ENCODE peak calls at places on chromosomes 16 and 17, in four cellular contexts. One of them, this sample, is unnamed.

GRCh38 chr16:11546522-11547485 is 39.9 kb downstream of the LITAF start:
- DNase-seq in DND-41: no peak
- DNase-seq in lower leg skin: no peak
- DNase-seq in fibroblast of lung: peak
- DNase-seq in this sample: no peak

GRCh38 chr17:40664582-40665333 is at the start of gene KRT222:
- DNase-seq in lower leg skin: no peak
- DNase-seq in fibroblast of lung: no peak
- DNase-seq in DND-41: no peak
- DNase-seq in this sample: no peak

GRCh38 chr17:80859004-80859941 is 132.4 kb upstream of the CHMP6 start:
- DNase-seq in lower leg skin: no peak
- DNase-seq in DND-41: no peak
- DNase-seq in fibroblast of lung: peak
- DNase-seq in this sample: no peak

GRCh38 chr16:22423716-22424115 is 49.3 kb upstream of the CDR2 start:
- DNase-seq in DND-41: no peak
- DNase-seq in lower leg skin: no peak
- DNase-seq in fibroblast of lung: no peak
- DNase-seq in this sample: no peak

GRCh38 chr17:48627625-48628510 is 1.7 kb upstream of the HOXB9 start:
- DNase-seq in DND-41: no peak
- DNase-seq in lower leg skin: no peak
- DNase-seq in fibroblast of lung: no peak
- DNase-seq in this sample: no peak

GRCh38 chr16:80932725-80933124 is 74.0 kb downstream of the CMC2 start:
- DNase-seq in lower leg skin: peak
- DNase-seq in DND-41: no peak
- DNase-seq in fibroblast of lung: peak
- DNase-seq in this sample: no peak

GRCh38 chr16:86708431-86708830 is 130.1 kb downstream of the FOXL1 start:
- DNase-seq in DND-41: no peak
- DNase-seq in fibroblast of lung: no peak
- DNase-seq in lower leg skin: no peak
- DNase-seq in this sample: no peak

GRCh38 chr16:63372283-63372682 is 1336.0 kb upstream of the CDH8 start:
- DNase-seq in DND-41: no peak
- DNase-seq in fibroblast of lung: no peak
- DNase-seq in lower leg skin: no peak
- DNase-seq in this sample: no peak

GRCh38 chr17:4780325-4781010 is 5.7 kb downstream of the VMO1 start:
- DNase-seq in fibroblast of lung: no peak
- DNase-seq in lower leg skin: no peak
- DNase-seq in DND-41: no peak
- DNase-seq in this sample: no peak

GRCh38 chr16:87310610-87311009 is 6.6 kb downstream of the C16orf95 start:
- DNase-seq in fibroblast of lung: no peak
- DNase-seq in DND-41: no peak
- DNase-seq in lower leg skin: no peak
- DNase-seq in this sample: no peak

GRCh38 chr16:58511933-58512815 is 3.1 kb upstream of the SETD6 start:
- DNase-seq in lower leg skin: peak
- DNase-seq in fibroblast of lung: peak
- DNase-seq in DND-41: peak
- DNase-seq in this sample: peak

GRCh38 chr16:47885489-47885888 is 270.3 kb downstream of the ABCC12 start:
- DNase-seq in lower leg skin: no peak
- DNase-seq in fibroblast of lung: no peak
- DNase-seq in DND-41: no peak
- DNase-seq in this sample: no peak

GRCh38 chr16:49526966-49527365 is 153.4 kb downstream of the C16orf78 start:
- DNase-seq in fibroblast of lung: no peak
- DNase-seq in lower leg skin: no peak
- DNase-seq in DND-41: no peak
- DNase-seq in this sample: no peak

GRCh38 chr16:49528564-49529150 is 155.1 kb downstream of the C16orf78 start:
- DNase-seq in fibroblast of lung: peak
- DNase-seq in DND-41: no peak
- DNase-seq in lower leg skin: no peak
- DNase-seq in this sample: no peak

GRCh38 chr16:49527621-49528020 is 154.0 kb downstream of the C16orf78 start:
- DNase-seq in DND-41: no peak
- DNase-seq in fibroblast of lung: peak
- DNase-seq in lower leg skin: no peak
- DNase-seq in this sample: no peak

GRCh38 chr16:49529646-49530045 is 156.0 kb downstream of the C16orf78 start:
- DNase-seq in DND-41: no peak
- DNase-seq in lower leg skin: no peak
- DNase-seq in fibroblast of lung: no peak
- DNase-seq in this sample: no peak

DNA sequence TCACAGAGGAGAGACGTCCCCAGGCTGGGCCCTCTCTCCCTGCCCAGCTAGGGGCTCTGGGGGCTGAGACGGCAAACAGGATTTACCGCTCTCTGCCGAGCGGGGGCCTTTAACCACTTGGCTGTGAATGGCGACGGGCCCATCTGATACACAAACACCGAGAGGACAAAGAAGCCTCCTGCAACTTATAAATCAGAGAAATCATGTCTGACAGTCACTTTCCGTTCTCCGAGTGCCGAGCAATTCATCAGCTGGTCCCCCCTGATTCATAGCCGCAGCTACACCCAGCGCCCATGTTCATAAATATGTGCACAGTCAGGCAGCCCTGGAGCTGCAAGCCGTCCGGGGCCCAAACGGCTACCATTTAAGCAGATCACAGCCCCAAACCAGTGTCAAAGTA is 154.4 kb downstream of the C16orf78 start:
- DNase-seq in fibroblast of lung: peak
- DNase-seq in lower leg skin: no peak
- DNase-seq in DND-41: no peak
- DNase-seq in this sample: no peak
- H3K4me3 ChIP-seq in fibroblast of lung: peak
- H3K4me3 ChIP-seq in lower leg skin: no peak
- H3K4me3 ChIP-seq in DND-41: no peak
- H3K4me3 ChIP-seq in this sample: no peak

GRCh38 chr16:75801307-75801706 is 75.0 kb upstream of the CPHXL start:
- DNase-seq in DND-41: no peak
- DNase-seq in fibroblast of lung: peak
- DNase-seq in lower leg skin: no peak
- DNase-seq in this sample: peak
- TF ChIP-seq CTCF in DND-41: peak
- TF ChIP-seq CTCF in fibroblast of lung: no peak
- TF ChIP-seq CTCF in lower leg skin: no peak
- TF ChIP-seq CTCF in this sample: no peak

DNA sequence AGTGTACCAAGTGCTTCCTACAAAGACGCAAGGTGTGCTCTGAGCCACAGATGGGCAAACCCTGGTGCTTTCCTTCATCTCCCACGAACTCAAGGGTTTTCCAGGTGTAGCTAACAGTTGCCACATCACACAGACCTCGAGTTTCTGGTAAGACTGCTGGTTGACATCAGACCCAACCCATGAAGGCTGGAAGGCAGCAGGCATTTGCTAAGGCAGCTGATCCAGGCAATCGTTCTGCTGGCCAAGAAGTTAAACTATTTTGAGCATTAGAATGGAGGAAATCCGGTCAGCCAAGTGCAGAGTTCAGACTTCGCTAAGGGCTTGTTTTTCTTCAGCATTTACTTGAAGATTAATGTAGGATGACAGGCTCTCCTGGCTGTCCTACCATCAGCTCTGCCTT is 11.5 kb downstream of the HAS3 start:
- DNase-seq in lower leg skin: no peak
- DNase-seq in DND-41: peak
- DNase-seq in fibroblast of lung: no peak
- DNase-seq in this sample: no peak
- H3K4me3 ChIP-seq in lower leg skin: no peak
- H3K4me3 ChIP-seq in DND-41: no peak
- H3K4me3 ChIP-seq in fibroblast of lung: no peak
- H3K4me3 ChIP-seq in this sample: no peak

DNA sequence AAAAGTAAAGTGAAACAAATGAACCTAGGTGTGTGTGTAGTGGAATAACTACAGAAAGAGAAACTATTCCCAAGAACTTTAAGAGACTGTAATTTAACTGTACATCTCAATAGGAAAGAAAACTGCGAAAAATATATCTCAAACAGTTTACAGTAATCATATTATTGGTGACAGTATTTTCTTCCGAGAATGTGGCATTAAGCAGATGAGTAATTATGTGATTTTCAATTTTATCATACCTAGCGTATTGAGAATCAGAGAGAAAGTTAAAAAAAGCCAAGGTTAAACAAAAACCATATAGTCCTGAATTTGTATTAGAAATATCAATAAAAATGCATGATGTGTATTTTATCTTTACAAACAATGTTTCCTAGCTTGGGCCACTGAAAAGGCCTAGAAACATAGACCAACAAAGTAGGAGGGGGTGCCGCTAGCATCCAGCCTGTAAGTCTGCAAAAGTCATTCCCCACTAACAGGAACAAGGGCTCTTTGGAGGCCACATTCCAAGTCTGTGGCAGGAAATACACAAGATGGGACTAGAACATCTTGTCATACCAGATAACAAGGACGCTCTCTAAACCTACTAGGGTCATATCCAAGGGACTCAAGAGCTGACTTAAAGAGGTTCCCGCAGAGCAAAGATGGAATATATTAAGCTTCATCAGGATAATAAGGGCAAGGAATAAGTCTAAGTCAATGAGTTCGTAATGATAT is 20.5 kb downstream of the RNF157 start:
- DNase-seq in fibroblast of lung: no peak
- DNase-seq in lower leg skin: no peak
- DNase-seq in DND-41: no peak
- DNase-seq in this sample: no peak
- TF ChIP-seq CTCF in fibroblast of lung: no peak
- TF ChIP-seq CTCF in lower leg skin: no peak
- TF ChIP-seq CTCF in DND-41: no peak
- TF ChIP-seq CTCF in this sample: no peak

DNA sequence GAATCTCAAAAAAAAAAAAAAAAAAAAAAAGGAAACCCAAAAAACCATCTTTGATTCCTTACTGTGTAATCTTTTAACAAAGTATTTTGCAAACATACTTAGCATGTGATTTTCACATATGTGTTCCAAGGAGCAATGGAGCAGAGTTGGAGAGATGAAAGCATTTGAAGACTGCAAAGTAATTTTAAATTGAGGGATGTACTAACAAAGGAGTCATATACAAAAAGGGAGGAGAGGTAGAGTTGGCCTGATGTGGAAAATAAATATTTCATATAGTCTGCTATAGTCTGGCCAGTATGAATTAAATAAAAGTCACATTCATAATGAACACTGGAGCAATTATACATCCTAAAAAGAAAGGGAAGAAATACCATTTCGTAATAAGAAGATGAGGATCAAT is 265.8 kb upstream of the TBX2 start:
- DNase-seq in lower leg skin: no peak
- DNase-seq in DND-41: no peak
- DNase-seq in fibroblast of lung: no peak
- DNase-seq in this sample: no peak
- H3K4me3 ChIP-seq in lower leg skin: no peak
- H3K4me3 ChIP-seq in DND-41: no peak
- H3K4me3 ChIP-seq in fibroblast of lung: peak
- H3K4me3 ChIP-seq in this sample: no peak

DNA sequence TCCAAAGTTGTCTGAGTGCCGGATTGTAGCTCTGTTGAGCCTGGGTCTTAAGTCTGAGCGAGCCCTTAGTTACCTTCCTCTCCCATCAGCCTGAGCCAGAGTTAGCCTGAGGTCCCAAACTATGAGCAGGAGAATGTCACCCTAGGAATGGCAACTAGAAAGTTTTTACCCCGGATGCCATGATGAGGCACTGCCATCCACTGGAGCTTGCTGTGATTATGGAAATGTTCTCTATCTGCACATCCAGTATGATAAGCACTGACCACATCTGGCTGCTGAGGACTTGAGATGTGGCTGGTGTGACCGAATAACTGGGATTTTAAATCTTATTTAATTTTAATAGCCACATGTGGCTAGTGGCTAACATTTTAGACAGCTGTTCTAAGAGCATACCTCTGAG is 550.0 kb downstream of the CDH13 start:
- DNase-seq in DND-41: no peak
- DNase-seq in fibroblast of lung: no peak
- DNase-seq in lower leg skin: no peak
- DNase-seq in this sample: no peak
- TF ChIP-seq CTCF in DND-41: no peak
- TF ChIP-seq CTCF in fibroblast of lung: no peak
- TF ChIP-seq CTCF in lower leg skin: no peak
- TF ChIP-seq CTCF in this sample: no peak

GRCh38 chr16:84367750-84368320 is 503 bp upstream of the ATP2C2 start:
- DNase-seq in lower leg skin: no peak
- DNase-seq in DND-41: no peak
- DNase-seq in fibroblast of lung: no peak
- DNase-seq in this sample: no peak
- H3K4me3 ChIP-seq in lower leg skin: no peak
- H3K4me3 ChIP-seq in DND-41: no peak
- H3K4me3 ChIP-seq in fibroblast of lung: no peak
- H3K4me3 ChIP-seq in this sample: no peak

GRCh38 chr16:687499-687898 is 2.7 kb downstream of the WDR24 start:
- DNase-seq in DND-41: no peak
- DNase-seq in fibroblast of lung: no peak
- DNase-seq in lower leg skin: no peak
- DNase-seq in this sample: no peak

GRCh38 chr16:684961-685696 is 995 bp upstream of the JMJD8 start:
- DNase-seq in lower leg skin: no peak
- DNase-seq in DND-41: no peak
- DNase-seq in fibroblast of lung: no peak
- DNase-seq in this sample: peak

GRCh38 chr16:684067-684794 is at the start of gene JMJD8:
- DNase-seq in DND-41: peak
- DNase-seq in lower leg skin: peak
- DNase-seq in fibroblast of lung: peak
- DNase-seq in this sample: peak

GRCh38 chr16:686459-687260 is 2.5 kb upstream of the JMJD8 start:
- DNase-seq in DND-41: no peak
- DNase-seq in fibroblast of lung: no peak
- DNase-seq in lower leg skin: no peak
- DNase-seq in this sample: no peak

DNA sequence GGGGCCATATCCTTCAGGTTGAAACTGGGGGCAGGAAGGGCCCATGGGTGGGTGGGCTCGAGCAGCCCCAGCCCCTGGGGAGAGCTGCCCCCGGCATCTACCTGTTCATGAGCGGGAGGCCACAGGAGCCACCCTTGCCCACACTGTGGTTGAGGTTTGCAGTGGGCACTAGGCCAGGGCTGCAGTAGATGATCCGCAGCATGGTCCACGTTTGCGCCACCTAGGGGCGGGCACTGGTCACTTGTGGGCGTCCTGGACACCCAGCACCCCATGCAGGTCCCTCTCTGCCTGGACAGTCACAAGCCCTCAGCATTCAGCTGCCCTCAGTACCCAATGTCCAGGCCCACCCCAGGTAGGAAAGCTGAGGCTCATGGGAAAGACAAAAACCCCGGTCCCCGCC is 1.8 kb upstream of the JMJD8 start:
- DNase-seq in fibroblast of lung: peak
- DNase-seq in DND-41: no peak
- DNase-seq in lower leg skin: no peak
- DNase-seq in this sample: peak
- TF ChIP-seq CTCF in fibroblast of lung: peak
- TF ChIP-seq CTCF in DND-41: peak
- TF ChIP-seq CTCF in lower leg skin: no peak
- TF ChIP-seq CTCF in this sample: peak

This sample was measured in NB4.